ENCODE peak calls at places on chromosomes 1 and 21, in eight cellular contexts. I is uterus, D is heart left ventricle, Z is kidney epithelial cell, E is neural crest cell, U is AG09309, X is Calu3, K is hepatocyte. A is an unnamed sample.
A peak's percentile ranks its signal among the peaks of the same experiment; 100 is the strongest.

GRCh38 chr1:10437052-10437451 is 6.8 kb downstream of the CENPS start:
- DNase-seq in I (no peak), D (no peak), Z (no peak), E (no peak), U (no peak), X (no peak), K (no peak), A (no peak)

GRCh38 chr1:201555593-201555945 is 16.6 kb downstream of the NAV1 start:
- DNase-seq in I (no peak), D (peak; percentile 43), Z (no peak), E (no peak), U (no peak), X (no peak), K (no peak), A (no peak)

GRCh38 chr1:214583824-214584554 is 19.0 kb upstream of the CENPF start:
- DNase-seq in I (no peak), D (no peak), Z (no peak), E (no peak), U (no peak), X (no peak), K (no peak), A (no peak)

GRCh38 chr1:232486454-232487202 is 143.3 kb downstream of the SIPA1L2 start:
- DNase-seq in I (no peak), D (no peak), Z (no peak), E (no peak), U (no peak), X (no peak), K (no peak), A (no peak)

GRCh38 chr1:22884806-22885559 is 87.7 kb downstream of the LACTBL1 start:
- DNase-seq in I (no peak), D (no peak), Z (no peak), E (no peak), U (no peak), X (no peak), K (no peak), A (no peak)

GRCh38 chr1:66984491-66984890 is 59.7 kb downstream of the MIER1 start:
- DNase-seq in I (no peak), D (no peak), Z (no peak), E (no peak), U (no peak), X (peak; percentile 9), K (no peak), A (no peak)

GRCh38 chr1:8136766-8137165 is 110.7 kb upstream of the ERRFI1 start:
- DNase-seq in I (no peak), D (no peak), Z (no peak), E (no peak), U (no peak), X (no peak), K (no peak), A (no peak)

GRCh38 chr1:99965646-99966375 is 4.0 kb upstream of the SLC35A3 start:
- DNase-seq in I (no peak), D (no peak), Z (no peak), E (no peak), U (no peak), X (no peak), K (no peak), A (no peak)

GRCh38 chr1:25615563-25616079 is 970 bp upstream of the MAN1C1 start:
- DNase-seq in I (no peak), D (no peak), Z (no peak), E (no peak), U (no peak), X (no peak), K (no peak), A (no peak)

GRCh38 chr1:40769815-40770214 is 13.8 kb upstream of the KCNQ4 start:
- DNase-seq in I (no peak), D (no peak), Z (no peak), E (no peak), U (no peak), X (no peak), K (no peak), A (no peak)

GRCh38 chr1:165444897-165445370 is at the start of gene RXRG:
- DNase-seq in I (no peak), D (peak; percentile 30), Z (no peak), E (peak; percentile 50), U (no peak), X (peak; percentile 12), K (peak; percentile 59), A (peak; percentile 76)

GRCh38 chr1:204380293-204380831 is 20.6 kb upstream of the PLEKHA6 start:
- DNase-seq in I (no peak), D (no peak), Z (no peak), E (no peak), U (no peak), X (peak; percentile 33), K (no peak), A (no peak)

GRCh38 chr1:221774054-221774842 is 32.4 kb upstream of the DUSP10 start:
- DNase-seq in I (no peak), D (no peak), Z (no peak), E (no peak), U (no peak), X (no peak), K (peak; percentile 12), A (no peak)

GRCh38 chr1:206544562-206545257 is 37.4 kb downstream of the RASSF5 start:
- DNase-seq in I (peak; percentile 66), D (peak; percentile 66), Z (no peak), E (peak; percentile 90), U (no peak), X (peak; percentile 91), K (peak; percentile 78), A (peak; percentile 91)

GRCh38 chr1:221886311-221887090 is 144.6 kb upstream of the DUSP10 start:
- DNase-seq in I (no peak), D (no peak), Z (peak; percentile 83), E (no peak), U (peak; percentile 16), X (no peak), K (no peak), A (no peak)

GRCh38 chr21:36719614-36720013 is 20.7 kb downstream of the SIM2 start:
- DNase-seq in I (no peak), D (no peak), Z (no peak), E (no peak), U (no peak), X (peak; percentile 73), K (peak; percentile 50), A (no peak)

GRCh38 chr1:115782571-115783281 is 14.2 kb upstream of the CASQ2 start:
- DNase-seq in I (no peak), D (no peak), Z (peak; percentile 68), E (no peak), U (peak; percentile 73), X (peak; percentile 39), K (peak; percentile 85), A (no peak)

GRCh38 chr1:13706058-13706457 is 6.1 kb downstream of the PRDM2 start:
- DNase-seq in I (no peak), D (no peak), Z (no peak), E (no peak), U (no peak), X (no peak), K (no peak), A (no peak)

GRCh38 chr21:34511787-34512451 is at the start of gene KCNE1:
- DNase-seq in I (no peak), D (peak; percentile 42), Z (no peak), E (no peak), U (no peak), X (no peak), K (no peak), A (no peak)

GRCh38 chr21:34510148-34511142 is 1.6 kb downstream of the KCNE1 start:
- DNase-seq in I (no peak), D (peak; percentile 84), Z (no peak), E (peak; percentile 48), U (no peak), X (peak; percentile 81), K (peak; percentile 87), A (peak; percentile 62)

GRCh38 chr21:34513109-34513675 is 1.2 kb upstream of the KCNE1 start:
- DNase-seq in I (no peak), D (no peak), Z (no peak), E (no peak), U (no peak), X (no peak), K (no peak), A (no peak)

GRCh38 chr21:34511154-34511553 is 856 bp downstream of the KCNE1 start:
- DNase-seq in I (no peak), D (no peak), Z (no peak), E (no peak), U (no peak), X (no peak), K (no peak), A (no peak)

DNA sequence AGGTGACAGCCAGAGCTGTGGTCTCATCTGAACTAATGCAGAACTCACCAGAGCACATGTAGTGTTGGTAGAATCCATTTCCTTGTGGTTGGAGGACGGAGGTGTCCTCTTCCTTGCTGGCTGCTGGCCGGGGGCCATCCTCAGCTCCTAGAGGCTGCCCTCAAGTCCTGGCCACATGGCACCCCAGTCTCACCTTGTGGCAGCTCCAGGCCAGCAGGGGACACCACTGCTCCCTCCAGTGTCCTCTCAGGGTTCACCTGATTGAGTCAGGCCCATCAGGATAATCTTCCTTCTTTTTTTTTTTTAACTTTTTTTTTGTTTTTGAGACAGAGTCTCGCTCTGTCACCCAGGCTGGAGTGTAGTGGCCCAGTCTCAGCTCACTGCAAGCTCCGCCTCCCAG is 2.9 kb downstream of the KCNE1 start:
- DNase-seq in I (no peak), D (no peak), Z (no peak), E (no peak), U (no peak), X (no peak), K (no peak), A (no peak)
- TF ChIP-seq CTCF in I (no peak), D (peak; percentile 5), Z (no peak), E (no peak), U (peak; percentile 40), X (no peak), K (no peak), A (no peak)

GRCh38 chr1:101653482-101653946 is 343.2 kb downstream of the OLFM3 start:
- DNase-seq in I (no peak), D (no peak), Z (no peak), E (no peak), U (no peak), X (peak; percentile 28), K (peak; percentile 20), A (peak; percentile 12)
- TF ChIP-seq CTCF in I (no peak), D (no peak), Z (peak; percentile 13), E (peak; percentile 47), U (peak; percentile 6), X (no peak), K (peak; percentile 37), A (peak; percentile 35)

DNA sequence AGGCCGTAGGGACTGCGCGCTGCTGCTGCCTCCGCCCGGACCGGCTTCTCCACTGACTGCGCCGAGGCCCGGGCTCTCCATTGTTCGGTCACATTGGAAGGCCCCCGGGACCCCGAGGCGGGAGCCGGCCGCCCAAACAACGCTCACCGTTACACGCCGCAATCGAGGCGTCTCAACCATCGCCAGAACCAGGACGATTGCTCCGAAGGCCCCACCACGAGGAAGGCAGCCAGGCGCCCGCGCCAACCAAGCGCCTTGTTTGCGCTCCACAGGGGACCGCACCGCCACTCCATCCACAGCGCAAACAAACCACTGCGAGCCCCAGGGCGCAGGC is 595 bp downstream of the GLUL start:
- DNase-seq in I (no peak), D (no peak), Z (no peak), E (no peak), U (no peak), X (no peak), K (no peak), A (no peak)
- TF ChIP-seq CTCF in I (no peak), D (peak; percentile 23), Z (no peak), E (peak; percentile 35), U (peak; percentile 26), X (no peak), K (no peak), A (no peak)

DNA sequence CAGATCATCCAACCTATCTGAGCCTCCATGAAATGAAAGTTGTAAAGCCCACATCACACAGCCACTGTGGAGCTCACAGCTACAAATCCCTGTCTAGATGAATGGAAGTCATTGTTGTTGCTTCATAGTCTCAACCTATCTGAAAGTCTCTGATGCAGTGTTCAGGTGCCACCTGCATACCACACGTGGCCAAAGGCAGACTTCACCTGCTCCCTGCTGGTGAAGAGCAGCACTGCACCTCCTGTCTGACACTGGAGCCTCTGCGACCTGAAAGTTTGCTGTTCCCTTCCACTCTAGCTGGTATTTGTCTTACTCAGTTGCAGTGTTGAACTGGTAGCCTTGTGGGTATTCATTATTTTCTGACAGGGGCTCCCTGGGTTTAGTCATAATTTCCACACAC is 18.4 kb downstream of the LORICRIN start:
- DNase-seq in I (no peak), D (no peak), Z (no peak), E (no peak), U (no peak), X (peak; percentile 75), K (no peak), A (peak; percentile 50)
- TF ChIP-seq CTCF in I (no peak), D (peak; percentile 24), Z (peak; percentile 53), E (peak; percentile 65), U (peak; percentile 41), X (peak; percentile 86), K (no peak), A (peak; percentile 48)